ENCODE peak calls at places on chromosomes 16 and 17, in eight cellular contexts. G is stimulated activated CD8-positive, alpha-beta memory T cell treated with anti-CD3 and anti-CD28 coated beads, Interleukin-7, amount 100 ng/mL, for 1 hour; E is GM12892; R is right cardiac atrium; S is cardiac muscle cell; C is activated effector memory CD4-positive, alpha-beta T cell treated with anti-CD3 and anti-CD28 coated beads, Interleukin-2, amount 50 U/mL, for 16 hours; P is transverse colon; O is neural progenitor cell. F is an unnamed sample.
A peak's percentile ranks its signal among the peaks of the same experiment; 100 is the strongest.

GRCh38 chr17:67376509-67376891 is 581 bp upstream of the PITPNC1 start:
- DNase-seq in P (peak; percentile 21), G (no peak), R (no peak), C (no peak), O (no peak), S (peak; percentile 32), E (no peak), F (no peak)

GRCh38 chr16:66843191-66843590 is 1.0 kb upstream of the CA7 start:
- DNase-seq in P (no peak), S (no peak), C (peak; percentile 9), O (no peak), E (no peak), G (no peak), R (no peak), F (no peak)

GRCh38 chr17:65785109-65785508 is 223.7 kb upstream of the AXIN2 start:
- DNase-seq in C (no peak), S (peak; percentile 95), E (no peak), G (no peak), R (no peak), O (no peak), P (no peak), F (no peak)

GRCh38 chr17:13765701-13766100 is 164.0 kb upstream of the HS3ST3A1 start:
- DNase-seq in P (no peak), S (no peak), O (no peak), C (no peak), R (no peak), E (no peak), G (no peak), F (no peak)

GRCh38 chr17:31490991-31491793 is 99.7 kb downstream of the RAB11FIP4 start:
- DNase-seq in C (no peak), E (peak; percentile 45), R (no peak), O (no peak), S (no peak), G (no peak), P (peak; percentile 57), F (no peak)

GRCh38 chr17:69854381-69854780 is 220.6 kb upstream of the KCNJ16 start:
- DNase-seq in R (no peak), C (no peak), S (no peak), E (no peak), P (no peak), G (no peak), O (no peak), F (no peak)

GRCh38 chr16:76502555-76502954 is 225.4 kb downstream of the CNTNAP4 start:
- DNase-seq in S (no peak), R (no peak), E (no peak), G (no peak), P (no peak), O (no peak), C (no peak), F (no peak)

GRCh38 chr17:36923814-36924221 is 13.5 kb upstream of the LHX1 start:
- DNase-seq in G (no peak), E (no peak), O (no peak), C (no peak), S (no peak), R (no peak), P (no peak), F (no peak)

GRCh38 chr16:12758670-12759558 is 44.8 kb downstream of the CPPED1 start:
- DNase-seq in G (no peak), O (no peak), S (no peak), C (no peak), P (no peak), E (no peak), R (no peak), F (no peak)

F was measured in T-helper 9 cell.